ENCODE peak calls at places on chromosomes 6 and 20, in six cellular contexts. One of them, this sample, is unnamed.

GRCh38 chr6:4210619-4211419 is 75.4 kb upstream of the ECI2 start:
- DNase-seq in endothelial cell: peak
- DNase-seq in psoas muscle: peak
- DNase-seq in IMR-90: peak
- DNase-seq in AG09309: peak
- DNase-seq in colonic mucosa: peak
- DNase-seq in this sample: no peak

GRCh38 chr6:112036088-112036637 is 17.7 kb upstream of the CCN6 start:
- DNase-seq in IMR-90: no peak
- DNase-seq in colonic mucosa: no peak
- DNase-seq in psoas muscle: no peak
- DNase-seq in endothelial cell: no peak
- DNase-seq in AG09309: no peak
- DNase-seq in this sample: no peak

GRCh38 chr20:57777911-57778310 is 68.1 kb upstream of the PMEPA1 start:
- DNase-seq in AG09309: no peak
- DNase-seq in IMR-90: no peak
- DNase-seq in colonic mucosa: no peak
- DNase-seq in psoas muscle: no peak
- DNase-seq in endothelial cell: no peak
- DNase-seq in this sample: no peak

GRCh38 chr6:128323011-128323410 is 197.4 kb downstream of the PTPRK start:
- DNase-seq in endothelial cell: no peak
- DNase-seq in IMR-90: no peak
- DNase-seq in AG09309: no peak
- DNase-seq in colonic mucosa: no peak
- DNase-seq in psoas muscle: no peak
- DNase-seq in this sample: no peak

GRCh38 chr6:167549187-167549586 is 224.3 kb downstream of the TTLL2 start:
- DNase-seq in psoas muscle: no peak
- DNase-seq in AG09309: no peak
- DNase-seq in colonic mucosa: no peak
- DNase-seq in IMR-90: no peak
- DNase-seq in endothelial cell: no peak
- DNase-seq in this sample: no peak

GRCh38 chr20:38250607-38251006 is 9.9 kb downstream of the KIAA1755 start:
- DNase-seq in AG09309: no peak
- DNase-seq in endothelial cell: no peak
- DNase-seq in IMR-90: no peak
- DNase-seq in colonic mucosa: no peak
- DNase-seq in psoas muscle: no peak
- DNase-seq in this sample: peak

GRCh38 chr20:57288676-57289075 is 22.2 kb upstream of the BMP7 start:
- DNase-seq in endothelial cell: no peak
- DNase-seq in psoas muscle: no peak
- DNase-seq in AG09309: no peak
- DNase-seq in IMR-90: no peak
- DNase-seq in colonic mucosa: no peak
- DNase-seq in this sample: no peak

GRCh38 chr20:58544301-58544700 is 29.1 kb upstream of the APCDD1L start:
- DNase-seq in AG09309: no peak
- DNase-seq in colonic mucosa: no peak
- DNase-seq in psoas muscle: no peak
- DNase-seq in endothelial cell: no peak
- DNase-seq in IMR-90: no peak
- DNase-seq in this sample: no peak

GRCh38 chr6:56807992-56808342 is 146.9 kb upstream of the BEND6 start:
- DNase-seq in AG09309: no peak
- DNase-seq in endothelial cell: no peak
- DNase-seq in IMR-90: peak
- DNase-seq in psoas muscle: no peak
- DNase-seq in colonic mucosa: no peak
- DNase-seq in this sample: no peak

GRCh38 chr6:167497387-167498056 is 172.6 kb downstream of the TTLL2 start:
- DNase-seq in AG09309: no peak
- DNase-seq in colonic mucosa: no peak
- DNase-seq in IMR-90: no peak
- DNase-seq in endothelial cell: no peak
- DNase-seq in psoas muscle: peak
- DNase-seq in this sample: no peak

GRCh38 chr6:158666637-158667359 is 16.9 kb downstream of the SYTL3 start:
- DNase-seq in AG09309: peak
- DNase-seq in IMR-90: peak
- DNase-seq in endothelial cell: no peak
- DNase-seq in psoas muscle: no peak
- DNase-seq in colonic mucosa: peak
- DNase-seq in this sample: no peak

GRCh38 chr6:15260099-15260821 is 14.4 kb downstream of the JARID2 start:
- DNase-seq in psoas muscle: no peak
- DNase-seq in AG09309: peak
- DNase-seq in IMR-90: peak
- DNase-seq in endothelial cell: no peak
- DNase-seq in colonic mucosa: no peak
- DNase-seq in this sample: no peak

GRCh38 chr6:169895000-169895759 is 143.8 kb downstream of the ERMARD start:
- DNase-seq in AG09309: no peak
- DNase-seq in IMR-90: no peak
- DNase-seq in endothelial cell: no peak
- DNase-seq in colonic mucosa: no peak
- DNase-seq in psoas muscle: no peak
- DNase-seq in this sample: no peak

GRCh38 chr6:158627168-158627939 is 17.2 kb downstream of the DYNLT1 start:
- DNase-seq in endothelial cell: no peak
- DNase-seq in psoas muscle: no peak
- DNase-seq in colonic mucosa: peak
- DNase-seq in IMR-90: no peak
- DNase-seq in AG09309: no peak
- DNase-seq in this sample: no peak

GRCh38 chr6:88916615-88917198 is 46.7 kb downstream of the RNGTT start:
- DNase-seq in endothelial cell: no peak
- DNase-seq in AG09309: no peak
- DNase-seq in psoas muscle: no peak
- DNase-seq in IMR-90: no peak
- DNase-seq in colonic mucosa: no peak
- DNase-seq in this sample: no peak

GRCh38 chr6:88921734-88922133 is 41.7 kb downstream of the RNGTT start:
- DNase-seq in colonic mucosa: no peak
- DNase-seq in AG09309: no peak
- DNase-seq in IMR-90: no peak
- DNase-seq in endothelial cell: no peak
- DNase-seq in psoas muscle: no peak
- DNase-seq in this sample: no peak

GRCh38 chr6:88920088-88920487 is 43.3 kb downstream of the RNGTT start:
- DNase-seq in psoas muscle: no peak
- DNase-seq in colonic mucosa: no peak
- DNase-seq in IMR-90: no peak
- DNase-seq in AG09309: no peak
- DNase-seq in endothelial cell: no peak
- DNase-seq in this sample: no peak

GRCh38 chr6:88920777-88921728 is 42.4 kb downstream of the RNGTT start:
- DNase-seq in IMR-90: no peak
- DNase-seq in AG09309: no peak
- DNase-seq in colonic mucosa: no peak
- DNase-seq in endothelial cell: no peak
- DNase-seq in psoas muscle: no peak
- DNase-seq in this sample: no peak

DNA sequence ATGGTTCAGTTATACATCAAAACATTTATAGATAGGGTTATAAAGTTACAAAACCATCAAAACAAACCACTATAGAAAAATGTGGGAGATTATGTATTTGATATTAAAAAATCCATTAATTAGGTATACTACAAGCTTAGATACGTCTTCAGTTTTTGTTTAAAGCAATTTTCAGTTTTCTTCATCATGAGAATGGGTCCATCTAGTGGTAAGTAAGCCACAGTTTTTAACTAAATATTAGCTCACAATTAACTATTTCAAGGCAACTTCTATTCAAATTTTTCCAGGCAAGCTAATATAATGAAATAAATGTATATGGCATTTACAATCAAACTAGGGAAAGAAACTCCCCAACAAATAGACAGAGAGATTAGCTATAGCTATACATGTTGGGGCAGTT is 44.4 kb downstream of the RNGTT start:
- DNase-seq in endothelial cell: no peak
- DNase-seq in IMR-90: no peak
- DNase-seq in psoas muscle: no peak
- DNase-seq in AG09309: no peak
- DNase-seq in colonic mucosa: no peak
- DNase-seq in this sample: no peak
- TF ChIP-seq CTCF in endothelial cell: peak
- TF ChIP-seq CTCF in IMR-90: peak
- TF ChIP-seq CTCF in psoas muscle: no peak
- TF ChIP-seq CTCF in AG09309: peak
- TF ChIP-seq CTCF in colonic mucosa: no peak
- TF ChIP-seq CTCF in this sample: peak

GRCh38 chr6:87277123-87277522 is 45.3 kb upstream of the SMIM8 start:
- DNase-seq in AG09309: no peak
- DNase-seq in IMR-90: peak
- DNase-seq in psoas muscle: no peak
- DNase-seq in colonic mucosa: no peak
- DNase-seq in endothelial cell: no peak
- DNase-seq in this sample: no peak
- TF ChIP-seq CTCF in AG09309: peak
- TF ChIP-seq CTCF in IMR-90: peak
- TF ChIP-seq CTCF in psoas muscle: no peak
- TF ChIP-seq CTCF in colonic mucosa: no peak
- TF ChIP-seq CTCF in endothelial cell: no peak
- TF ChIP-seq CTCF in this sample: peak

GRCh38 chr20:62557999-62558408 is 82.2 kb upstream of the GATA5 start:
- DNase-seq in colonic mucosa: no peak
- DNase-seq in AG09309: no peak
- DNase-seq in IMR-90: no peak
- DNase-seq in psoas muscle: no peak
- DNase-seq in endothelial cell: no peak
- DNase-seq in this sample: no peak

GRCh38 chr20:62557425-62557824 is 81.6 kb upstream of the GATA5 start:
- DNase-seq in endothelial cell: no peak
- DNase-seq in psoas muscle: no peak
- DNase-seq in IMR-90: no peak
- DNase-seq in colonic mucosa: no peak
- DNase-seq in AG09309: no peak
- DNase-seq in this sample: no peak

GRCh38 chr20:62561182-62561581 is 81.1 kb upstream of the SLCO4A1 start:
- DNase-seq in AG09309: no peak
- DNase-seq in IMR-90: no peak
- DNase-seq in psoas muscle: no peak
- DNase-seq in colonic mucosa: no peak
- DNase-seq in endothelial cell: no peak
- DNase-seq in this sample: no peak

GRCh38 chr20:62560162-62560561 is 82.1 kb upstream of the SLCO4A1 start:
- DNase-seq in psoas muscle: no peak
- DNase-seq in endothelial cell: no peak
- DNase-seq in AG09309: no peak
- DNase-seq in IMR-90: no peak
- DNase-seq in colonic mucosa: no peak
- DNase-seq in this sample: no peak

DNA sequence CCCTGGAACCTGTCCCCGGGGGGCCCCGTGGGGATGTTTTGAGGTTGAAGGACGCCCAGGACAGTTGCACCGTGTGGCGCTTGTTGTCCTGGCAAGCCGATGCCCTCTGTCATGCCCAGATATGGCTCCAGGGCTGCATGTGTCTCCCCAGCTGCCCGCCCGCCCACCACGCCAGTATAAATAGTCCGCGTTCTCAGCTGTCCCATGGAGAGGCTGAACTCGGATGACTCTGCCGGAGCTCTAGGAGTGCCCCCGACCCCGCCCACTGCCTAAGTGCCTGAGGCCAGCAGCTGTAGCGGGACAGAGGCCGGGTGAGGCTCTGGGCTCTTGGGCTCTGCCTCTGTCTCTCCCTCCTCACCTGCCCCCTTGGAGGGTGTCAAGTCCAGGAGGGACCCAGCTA is 83.0 kb upstream of the GATA5 start:
- DNase-seq in endothelial cell: no peak
- DNase-seq in colonic mucosa: no peak
- DNase-seq in psoas muscle: peak
- DNase-seq in IMR-90: no peak
- DNase-seq in AG09309: no peak
- DNase-seq in this sample: no peak
- TF ChIP-seq CTCF in endothelial cell: no peak
- TF ChIP-seq CTCF in colonic mucosa: no peak
- TF ChIP-seq CTCF in psoas muscle: no peak
- TF ChIP-seq CTCF in IMR-90: no peak
- TF ChIP-seq CTCF in AG09309: no peak
- TF ChIP-seq CTCF in this sample: no peak

DNA sequence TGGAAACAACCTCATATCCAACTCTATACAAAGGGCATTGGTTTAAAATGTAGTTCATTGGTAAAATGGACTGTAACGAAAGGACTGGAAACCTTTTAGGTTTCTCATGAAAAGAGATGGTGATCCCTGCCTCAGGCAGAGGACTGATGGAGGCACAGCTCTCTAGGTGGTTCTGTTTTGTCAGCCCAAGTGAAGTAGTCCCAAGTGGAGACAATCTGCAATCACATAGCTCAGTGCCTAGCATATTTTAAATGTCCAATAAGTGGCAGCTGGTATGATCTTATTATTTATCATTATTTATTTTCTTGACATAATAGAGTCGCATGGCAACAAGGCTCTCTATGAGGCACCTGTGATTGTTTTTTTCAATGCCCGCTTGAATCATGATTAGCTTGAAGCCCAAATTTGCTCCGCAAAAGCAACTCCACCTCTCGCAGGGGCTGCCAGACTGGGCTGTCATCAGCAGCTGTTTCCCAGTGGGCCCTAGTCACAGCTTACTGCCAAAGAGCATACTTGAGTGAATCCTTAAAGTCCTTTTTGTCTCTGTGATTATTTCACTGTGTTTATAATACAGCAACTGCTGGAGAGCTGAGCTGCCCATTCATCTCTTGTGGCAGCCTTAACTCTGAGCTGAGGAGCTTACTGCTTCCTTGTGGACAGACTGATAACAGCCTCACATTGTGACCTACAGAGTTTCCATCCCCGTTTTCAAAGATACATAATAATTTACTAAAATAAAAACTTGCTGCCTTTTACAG is 19.7 kb upstream of the ENPP1 start:
- DNase-seq in IMR-90: peak
- DNase-seq in psoas muscle: peak
- DNase-seq in endothelial cell: no peak
- DNase-seq in colonic mucosa: peak
- DNase-seq in AG09309: no peak
- DNase-seq in this sample: no peak
- TF ChIP-seq CTCF in IMR-90: peak
- TF ChIP-seq CTCF in psoas muscle: no peak
- TF ChIP-seq CTCF in endothelial cell: no peak
- TF ChIP-seq CTCF in colonic mucosa: no peak
- TF ChIP-seq CTCF in AG09309: peak
- TF ChIP-seq CTCF in this sample: peak

This sample was measured in chondrocyte.